ENCODE peak calls at places on chromosome 3, in four cellular contexts. H is WTC11, B is GM12878, C is K562. F is an unnamed sample.

GRCh38 chr3:147392083-147392916 is 14.0 kb downstream of the ZIC4 start:
- DNase-seq in C (no peak), B (no peak), H (peak; percentile 89), F (peak; percentile 91)

GRCh38 chr3:183572935-183573334 is 17.4 kb upstream of the KLHL6 start:
- DNase-seq in C (no peak), B (no peak), H (no peak), F (no peak)

GRCh38 chr3:107992976-107993684 is 97.7 kb downstream of the CD47 start:
- DNase-seq in C (no peak), H (no peak), B (no peak), F (no peak)

GRCh38 chr3:196609815-196610515 is 29.5 kb upstream of the NRROS start:
- DNase-seq in B (no peak), H (no peak), C (peak; percentile 37), F (no peak)

GRCh38 chr3:127457094-127457475 is 133.4 kb downstream of the TPRA1 start:
- DNase-seq in H (peak; percentile 68), B (no peak), C (no peak), F (no peak)

GRCh38 chr3:48820626-48821324 is 26.9 kb downstream of the PRKAR2A start:
- DNase-seq in H (no peak), B (no peak), C (no peak), F (no peak)

GRCh38 chr3:57041674-57042073 is 18.8 kb upstream of the SPATA12 start:
- DNase-seq in C (no peak), H (no peak), B (no peak), F (no peak)

GRCh38 chr3:9340450-9341009 is 22.3 kb upstream of the THUMPD3 start:
- DNase-seq in B (no peak), H (no peak), C (no peak), F (no peak)

GRCh38 chr3:141863497-141863896 is 12.9 kb upstream of the ATP1B3 start:
- DNase-seq in B (no peak), H (no peak), C (no peak), F (no peak)

GRCh38 chr3:114884213-114884923 is 262.7 kb downstream of the ZBTB20 start:
- DNase-seq in C (no peak), H (no peak), B (no peak), F (no peak)

GRCh38 chr3:30112904-30113484 is 493.4 kb upstream of the TGFBR2 start:
- DNase-seq in B (no peak), H (no peak), C (no peak), F (no peak)

GRCh38 chr3:31008986-31009385 is 114.5 kb upstream of the GADL1 start:
- DNase-seq in B (no peak), H (no peak), C (no peak), F (no peak)

GRCh38 chr3:126472277-126473006 is 3.2 kb downstream of the ZXDC start:
- DNase-seq in B (peak; percentile 21), C (peak; percentile 76), H (no peak), F (no peak)

GRCh38 chr3:172107403-172107802 is 68.0 kb downstream of the FNDC3B start:
- DNase-seq in H (no peak), B (peak; percentile 96), C (peak; percentile 45), F (no peak)

GRCh38 chr3:31959951-31960792 is 20.9 kb downstream of the OSBPL10 start:
- DNase-seq in H (peak; percentile 26), C (no peak), B (no peak), F (no peak)

GRCh38 chr3:149596136-149596770 is 61.6 kb downstream of the WWTR1 start:
- DNase-seq in C (no peak), H (no peak), B (no peak), F (no peak)

GRCh38 chr3:128316456-128316855 is 150.2 kb downstream of the DNAJB8 start:
- DNase-seq in H (no peak), B (no peak), C (no peak), F (no peak)

GRCh38 chr3:171915275-171915674 is 72.1 kb downstream of the TMEM212 start:
- DNase-seq in C (no peak), H (no peak), B (no peak), F (no peak)

GRCh38 chr3:122403489-122403888 is 12.4 kb downstream of the WDR5B start:
- DNase-seq in C (no peak), B (no peak), H (no peak), F (no peak)

GRCh38 chr3:140004271-140004670 is 69.3 kb downstream of the CLSTN2 start:
- DNase-seq in C (no peak), B (no peak), H (no peak), F (no peak)

GRCh38 chr3:176799675-176800074 is 397.6 kb downstream of the TBL1XR1 start:
- DNase-seq in C (no peak), B (no peak), H (no peak), F (no peak)

GRCh38 chr3:123582315-123582714 is 2.5 kb downstream of the HACD2 start:
- DNase-seq in C (no peak), H (no peak), B (no peak), F (no peak)

GRCh38 chr3:29275309-29275708 is 5.6 kb upstream of the RBMS3 start:
- DNase-seq in B (no peak), C (no peak), H (no peak), F (no peak)

GRCh38 chr3:13282528-13282985 is 137.6 kb downstream of the NUP210 start:
- DNase-seq in B (no peak), C (peak; percentile 55), H (peak; percentile 48), F (peak; percentile 84)

GRCh38 chr3:173221010-173221409 is 80.0 kb upstream of the SPATA16 start:
- DNase-seq in H (no peak), C (peak; percentile 1), B (no peak), F (no peak)

GRCh38 chr3:160112996-160113395 is 112.2 kb upstream of the C3orf80 start:
- DNase-seq in C (no peak), H (no peak), B (no peak), F (no peak)

GRCh38 chr3:134242649-134243637 is 7.7 kb downstream of the RYK start:
- DNase-seq in B (no peak), C (no peak), H (no peak), F (no peak)

GRCh38 chr3:38018296-38019266 is 10.9 kb downstream of the PLCD1 start:
- DNase-seq in H (no peak), C (peak; percentile 93), B (no peak), F (no peak)

GRCh38 chr3:112377418-112378071 is 44.6 kb downstream of the CD200 start:
- DNase-seq in B (no peak), C (no peak), H (no peak), F (no peak)

GRCh38 chr3:195384952-195385351 is 57.9 kb downstream of the ACAP2 start:
- DNase-seq in B (no peak), H (no peak), C (no peak), F (no peak)

GRCh38 chr3:53691885-53692284 is 154.3 kb downstream of the CHDH start:
- DNase-seq in C (no peak), H (no peak), B (no peak), F (no peak)
- TF ChIP-seq USF1 in C (no peak), H (no peak), B (no peak), F (no peak)

GRCh38 chr3:151561878-151562277 is 101.0 kb upstream of the IGSF10 start:
- DNase-seq in H (no peak), C (no peak), B (no peak), F (no peak)
- TF ChIP-seq USF1 in H (no peak), C (no peak), B (no peak), F (no peak)

GRCh38 chr3:14725015-14725431 is 50.1 kb downstream of the C3orf20 start:
- DNase-seq in C (no peak), H (no peak), B (no peak), F (no peak)

GRCh38 chr3:14730703-14731102 is 55.8 kb downstream of the C3orf20 start:
- DNase-seq in B (no peak), H (no peak), C (no peak), F (no peak)

GRCh38 chr3:14721126-14721864 is 46.4 kb downstream of the C3orf20 start:
- DNase-seq in H (no peak), B (no peak), C (no peak), F (no peak)

GRCh38 chr3:14728113-14728512 is 53.2 kb downstream of the C3orf20 start:
- DNase-seq in B (no peak), C (no peak), H (no peak), F (no peak)

DNA sequence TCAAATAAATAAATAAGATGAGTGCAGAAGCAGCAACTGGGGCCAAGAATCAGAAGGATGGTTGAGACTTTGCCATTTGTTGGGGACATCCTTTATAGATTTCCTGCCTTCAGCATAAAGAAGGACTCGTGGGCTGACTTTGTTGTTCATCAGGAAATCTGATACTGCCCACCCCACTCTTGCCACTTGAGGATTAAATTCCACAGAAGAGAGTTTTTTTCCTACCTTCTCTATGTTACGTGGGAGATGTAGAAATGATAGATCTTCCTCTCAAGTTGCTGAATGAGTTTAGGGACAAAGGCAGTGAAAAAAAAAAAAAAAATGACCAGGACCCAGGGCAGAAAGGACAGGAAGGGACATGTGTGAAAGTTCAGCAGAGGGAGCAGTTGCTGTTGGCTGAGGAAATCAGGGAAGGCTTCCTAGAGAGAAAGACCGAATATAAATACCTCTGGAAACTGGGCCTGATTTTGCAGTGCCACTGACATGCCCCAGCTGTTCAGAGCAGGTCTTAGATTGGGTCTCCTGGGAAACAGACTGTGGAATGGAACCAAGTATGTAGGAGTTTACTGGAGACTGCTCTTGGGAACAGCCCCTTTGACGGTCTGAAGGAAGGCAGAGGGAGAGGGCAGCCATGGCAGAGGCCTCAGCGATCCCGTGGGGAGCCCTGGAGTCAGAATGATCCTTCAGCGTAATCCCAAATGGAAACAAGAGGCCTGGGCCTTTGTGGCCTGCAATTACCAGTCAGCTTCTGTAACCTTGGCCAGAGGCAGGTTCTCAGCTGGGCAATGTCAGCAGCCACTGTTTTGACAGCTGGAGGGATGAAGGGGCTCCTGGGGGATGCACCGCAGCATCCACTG is 50.9 kb downstream of the C3orf20 start:
- DNase-seq in C (no peak), B (no peak), H (no peak), F (no peak)
- TF ChIP-seq USF1 in C (no peak), B (no peak), H (no peak), F (no peak)

DNA sequence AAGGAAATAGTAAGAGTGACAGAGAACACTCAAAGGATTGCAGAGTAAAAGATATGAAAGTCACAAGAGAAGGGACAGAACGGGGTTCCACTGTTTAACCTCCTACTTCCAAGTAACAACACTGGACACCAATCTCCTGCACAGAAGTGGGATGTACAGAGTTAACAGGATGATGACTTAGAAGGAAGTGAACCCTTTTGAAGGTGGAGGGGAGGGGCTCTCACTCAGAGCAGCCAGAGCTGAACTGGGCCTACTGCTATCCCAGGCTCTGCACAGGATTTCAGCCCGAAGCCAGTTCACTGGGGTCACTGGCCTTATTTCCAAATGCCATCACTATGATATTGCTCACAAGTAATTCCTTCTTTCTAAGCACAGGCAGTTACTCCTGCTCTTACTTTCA is 130.2 kb upstream of the PRICKLE2 start:
- DNase-seq in B (no peak), C (no peak), H (no peak), F (no peak)
- TF ChIP-seq USF1 in B (no peak), C (no peak), H (no peak), F (no peak)

DNA sequence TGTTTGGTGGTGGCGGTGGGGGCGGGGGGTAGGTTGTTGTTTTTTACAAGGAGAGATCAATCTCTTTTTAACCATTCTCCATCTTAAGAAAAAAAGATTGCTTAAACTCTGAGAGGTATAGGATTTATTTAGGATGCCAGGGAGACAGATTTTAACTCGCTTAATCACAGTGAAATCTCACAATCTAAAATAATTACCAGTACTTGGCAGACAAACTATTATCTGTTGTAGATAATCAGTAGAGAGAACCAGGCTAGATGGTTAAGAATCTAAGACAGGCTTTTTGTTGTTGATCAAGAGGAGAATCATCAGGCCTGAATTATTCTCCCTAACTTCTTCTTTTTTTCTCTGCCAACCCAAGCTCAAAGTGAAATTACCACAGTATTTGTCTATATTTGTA is 470.2 kb upstream of the ADAMTS9 start:
- DNase-seq in C (no peak), B (no peak), H (no peak), F (no peak)
- TF ChIP-seq USF1 in C (no peak), B (no peak), H (no peak), F (no peak)